ENCODE peak calls at places on chromosomes 16 and 17, in six cellular contexts. K, Y, P, B, T and U are unnamed samples.

GRCh38 chr17:80881321-80881720 is 110.3 kb upstream of the CHMP6 start:
- DNase-seq in K (no peak), Y (no peak), P (no peak), B (no peak), T (peak; percentile 18), U (no peak)

GRCh38 chr17:20784100-20784665 is 204.7 kb downstream of the CDRT15L2 start:
- DNase-seq in K (no peak), Y (no peak), P (peak; percentile 13), B (no peak), T (no peak), U (no peak)

GRCh38 chr16:77690416-77690815 is 31.9 kb upstream of the NUDT7 start:
- DNase-seq in K (no peak), Y (no peak), P (no peak), B (no peak), T (no peak), U (no peak)

GRCh38 chr16:10629592-10629963 is 49.2 kb upstream of the EMP2 start:
- DNase-seq in K (no peak), Y (no peak), P (peak; percentile 74), B (no peak), T (no peak), U (no peak)

GRCh38 chr17:63203652-63204051 is 237.6 kb downstream of the TANC2 start:
- DNase-seq in K (no peak), Y (no peak), P (no peak), B (no peak), T (no peak), U (no peak)

GRCh38 chr16:87954826-87955225 is 3.6 kb downstream of the BANP start:
- DNase-seq in K (no peak), Y (no peak), P (no peak), B (no peak), T (peak; percentile 57), U (no peak)

GRCh38 chr16:58393138-58393504 is 850 bp downstream of the GINS3 start:
- DNase-seq in K (no peak), Y (no peak), P (peak; percentile 28), B (no peak), T (no peak), U (no peak)

GRCh38 chr17:45021607-45022287 is 29.7 kb downstream of the DCAKD start:
- DNase-seq in K (peak; percentile 81), Y (peak; percentile 56), P (peak; percentile 73), B (peak; percentile 80), T (peak; percentile 82), U (no peak)

GRCh38 chr17:43791589-43791988 is 11.4 kb downstream of the CFAP97D1 start:
- DNase-seq in K (no peak), Y (peak; percentile 11), P (peak; percentile 17), B (no peak), T (no peak), U (no peak)

GRCh38 chr16:48881272-48881671 is 271.3 kb upstream of the N4BP1 start:
- DNase-seq in K (no peak), Y (no peak), P (no peak), B (no peak), T (no peak), U (no peak)

GRCh38 chr16:81137012-81137335 is 40.8 kb upstream of the GCSH start:
- DNase-seq in K (no peak), Y (no peak), P (peak; percentile 63), B (no peak), T (no peak), U (no peak)

GRCh38 chr17:19897901-19898300 is 30.2 kb upstream of the ULK2 start:
- DNase-seq in K (no peak), Y (no peak), P (no peak), B (no peak), T (no peak), U (peak; percentile 22)

GRCh38 chr16:81012974-81013373 is 6.0 kb downstream of the CENPN start:
- DNase-seq in K (no peak), Y (no peak), P (no peak), B (no peak), T (no peak), U (no peak)

GRCh38 chr17:19460695-19461094 is 49.7 kb downstream of the RNF112 start:
- DNase-seq in K (no peak), Y (no peak), P (no peak), B (no peak), T (no peak), U (no peak)

GRCh38 chr17:57471941-57472368 is 215.6 kb downstream of the MSI2 start:
- DNase-seq in K (no peak), Y (no peak), P (peak; percentile 52), B (no peak), T (no peak), U (no peak)

GRCh38 chr16:3190949-3191353 is 2.9 kb downstream of the OR1F1 start:
- DNase-seq in K (no peak), Y (no peak), P (no peak), B (no peak), T (no peak), U (no peak)

GRCh38 chr16:81945665-81946064 is 65.6 kb downstream of the SDR42E1 start:
- DNase-seq in K (no peak), Y (no peak), P (no peak), B (no peak), T (no peak), U (no peak)

GRCh38 chr17:56997313-56997712 is 19.4 kb downstream of the SCPEP1 start:
- DNase-seq in K (no peak), Y (no peak), P (no peak), B (no peak), T (no peak), U (no peak)

GRCh38 chr17:65227637-65228036 is 90.5 kb downstream of the RGS9 start:
- DNase-seq in K (no peak), Y (no peak), P (no peak), B (no peak), T (no peak), U (no peak)

GRCh38 chr17:7889166-7889584 is 586 bp downstream of the CHD3 start:
- DNase-seq in K (peak; percentile 29), Y (peak; percentile 98), P (peak; percentile 91), B (peak; percentile 47), T (peak; percentile 98), U (peak; percentile 88)

GRCh38 chr17:44878627-44879221 is 20.5 kb downstream of the EFTUD2 start:
- DNase-seq in K (no peak), Y (no peak), P (no peak), B (no peak), T (no peak), U (no peak)

GRCh38 chr17:28712037-28712704 is 483 bp upstream of the PROCA1 start:
- DNase-seq in K (peak; percentile 54), Y (no peak), P (peak; percentile 69), B (peak; percentile 80), T (peak; percentile 66), U (no peak)

GRCh38 chr16:55222436-55222835 is 101.6 kb upstream of the IRX6 start:
- DNase-seq in K (no peak), Y (no peak), P (no peak), B (no peak), T (no peak), U (no peak)

GRCh38 chr16:1245452-1246005 is 5.0 kb downstream of the TPSAB1 start:
- DNase-seq in K (no peak), Y (no peak), P (no peak), B (no peak), T (no peak), U (no peak)

GRCh38 chr17:45934044-45934979 is 40.0 kb downstream of the MAPT start:
- DNase-seq in K (no peak), Y (no peak), P (no peak), B (no peak), T (no peak), U (no peak)

GRCh38 chr16:77043076-77043475 is 147.9 kb upstream of the MON1B start:
- DNase-seq in K (no peak), Y (no peak), P (no peak), B (no peak), T (no peak), U (no peak)

GRCh38 chr17:69478916-69479315 is 64.4 kb downstream of the MAP2K6 start:
- DNase-seq in K (no peak), Y (no peak), P (no peak), B (no peak), T (no peak), U (no peak)

GRCh38 chr17:50589112-50589712 is 28.7 kb downstream of the CACNA1G start:
- DNase-seq in K (no peak), Y (no peak), P (no peak), B (no peak), T (no peak), U (no peak)

GRCh38 chr17:30926516-30926915 is 4.8 kb downstream of the ADAP2 start:
- DNase-seq in K (no peak), Y (no peak), P (no peak), B (no peak), T (no peak), U (no peak)

GRCh38 chr16:27226476-27226875 is 23.1 kb downstream of the KDM8 start:
- DNase-seq in K (no peak), Y (no peak), P (no peak), B (no peak), T (peak; percentile 74), U (no peak)

GRCh38 chr17:81295678-81296381 is 723 bp upstream of the SLC38A10 start:
- DNase-seq in K (no peak), Y (peak; percentile 81), P (peak; percentile 61), B (peak; percentile 52), T (peak; percentile 81), U (no peak)

GRCh38 chr16:49698931-49699715 is 156.8 kb downstream of the ZNF423 start:
- DNase-seq in K (no peak), Y (no peak), P (peak; percentile 37), B (no peak), T (no peak), U (no peak)

GRCh38 chr17:19573075-19573474 is 39.4 kb downstream of the SLC47A1 start:
- DNase-seq in K (no peak), Y (no peak), P (no peak), B (no peak), T (no peak), U (no peak)

GRCh38 chr17:34556951-34557350 is 22.4 kb upstream of the TMEM132E start:
- DNase-seq in K (no peak), Y (no peak), P (no peak), B (no peak), T (no peak), U (no peak)